ENCODE peak calls at places on chromosomes 2 and 18, in five cellular contexts. M is psoas muscle; L is HCT116; N is CD4-positive, alpha-beta T cell; A is right lobe of liver. K is an unnamed sample. For H3K9me3, the result is how much of the 10 kb centered on the place peaks cover.

GRCh38 chr2:109268916-109269315 is 139.9 kb downstream of the SH3RF3 start:
- DNase-seq in M (no peak), L (no peak), A (no peak), N (no peak), K (no peak)

GRCh38 chr18:56678836-56679565 is 27.8 kb downstream of the WDR7 start:
- DNase-seq in L (no peak), A (no peak), M (no peak), N (no peak), K (no peak)

GRCh38 chr2:54810236-54810635 is 86.8 kb downstream of the EML6 start:
- DNase-seq in N (no peak), M (no peak), A (no peak), L (no peak), K (no peak)

GRCh38 chr2:164032995-164033394 is 297.2 kb upstream of the FIGN start:
- DNase-seq in N (no peak), L (no peak), A (no peak), M (no peak), K (no peak)

GRCh38 chr2:155733091-155733870 is 599.2 kb downstream of the NR4A2 start:
- DNase-seq in A (no peak), L (no peak), M (no peak), N (no peak), K (no peak)

GRCh38 chr18:2236232-2236631 is 335.1 kb downstream of the METTL4 start:
- DNase-seq in L (no peak), A (no peak), N (no peak), M (no peak), K (no peak)

GRCh38 chr2:193580176-193580950 is 1385.6 kb upstream of the TMEFF2 start:
- DNase-seq in A (no peak), N (no peak), M (no peak), L (no peak), K (no peak)

GRCh38 chr2:11699686-11700670 is 30.0 kb upstream of the NTSR2 start:
- DNase-seq in L (no peak), N (no peak), A (no peak), M (no peak), K (no peak)

GRCh38 chr18:53416985-53417384 is 807.5 kb downstream of the MBD2 start:
- DNase-seq in L (no peak), A (no peak), M (no peak), N (no peak), K (no peak)

GRCh38 chr2:233063269-233063975 is 3.3 kb downstream of the INPP5D start:
- DNase-seq in L (no peak), A (peak), N (no peak), M (no peak), K (no peak)

GRCh38 chr18:23912356-23912755 is 102.2 kb upstream of the TTC39C start:
- DNase-seq in M (no peak), A (no peak), N (no peak), L (no peak), K (no peak)

GRCh38 chr2:89833780-89834117 is 1142.3 kb downstream of the RPIA start:
- DNase-seq in M (no peak), A (no peak), N (no peak), L (no peak), K (no peak)

GRCh38 chr2:113253453-113253852 is 25.3 kb downstream of the PAX8 start:
- DNase-seq in N (no peak), A (no peak), L (no peak), M (no peak), K (no peak)

GRCh38 chr2:128315122-128315828 is 3.4 kb downstream of the HS6ST1 start:
- DNase-seq in L (no peak), A (no peak), N (no peak), M (peak), K (peak)

GRCh38 chr18:65606551-65607130 is 144.2 kb upstream of the CDH7 start:
- DNase-seq in M (no peak), L (no peak), N (no peak), A (no peak), K (no peak)

GRCh38 chr2:3628241-3628679 is 29.7 kb upstream of the ALLC start:
- DNase-seq in M (peak), A (no peak), N (no peak), L (no peak), K (no peak)

GRCh38 chr2:39215545-39215944 is 28.2 kb downstream of the CDKL4 start:
- DNase-seq in A (no peak), M (no peak), L (no peak), N (no peak), K (no peak)

GRCh38 chr18:22189431-22189830 is 20.0 kb downstream of the GATA6 start:
- DNase-seq in M (no peak), L (no peak), N (no peak), A (no peak), K (no peak)

GRCh38 chr18:33584845-33585775 is 7.1 kb downstream of the ASXL3 start:
- DNase-seq in M (no peak), N (no peak), L (no peak), A (no peak), K (no peak)

GRCh38 chr2:16552202-16552601 is 113.4 kb downstream of the CYRIA start:
- DNase-seq in L (no peak), A (no peak), M (no peak), N (no peak), K (no peak)

GRCh38 chr2:166360906-166361305 is 14.8 kb downstream of the SCN9A start:
- DNase-seq in N (no peak), L (no peak), A (no peak), M (no peak), K (no peak)

GRCh38 chr2:166365239-166365638 is 10.5 kb downstream of the SCN9A start:
- DNase-seq in M (no peak), L (no peak), A (no peak), N (no peak), K (no peak)

GRCh38 chr2:166360426-166360825 is 15.3 kb downstream of the SCN9A start:
- DNase-seq in A (no peak), M (no peak), L (no peak), N (no peak), K (no peak)

GRCh38 chr2:166364476-166365161 is 11.1 kb downstream of the SCN9A start:
- DNase-seq in A (no peak), N (no peak), L (no peak), M (no peak), K (no peak)

DNA sequence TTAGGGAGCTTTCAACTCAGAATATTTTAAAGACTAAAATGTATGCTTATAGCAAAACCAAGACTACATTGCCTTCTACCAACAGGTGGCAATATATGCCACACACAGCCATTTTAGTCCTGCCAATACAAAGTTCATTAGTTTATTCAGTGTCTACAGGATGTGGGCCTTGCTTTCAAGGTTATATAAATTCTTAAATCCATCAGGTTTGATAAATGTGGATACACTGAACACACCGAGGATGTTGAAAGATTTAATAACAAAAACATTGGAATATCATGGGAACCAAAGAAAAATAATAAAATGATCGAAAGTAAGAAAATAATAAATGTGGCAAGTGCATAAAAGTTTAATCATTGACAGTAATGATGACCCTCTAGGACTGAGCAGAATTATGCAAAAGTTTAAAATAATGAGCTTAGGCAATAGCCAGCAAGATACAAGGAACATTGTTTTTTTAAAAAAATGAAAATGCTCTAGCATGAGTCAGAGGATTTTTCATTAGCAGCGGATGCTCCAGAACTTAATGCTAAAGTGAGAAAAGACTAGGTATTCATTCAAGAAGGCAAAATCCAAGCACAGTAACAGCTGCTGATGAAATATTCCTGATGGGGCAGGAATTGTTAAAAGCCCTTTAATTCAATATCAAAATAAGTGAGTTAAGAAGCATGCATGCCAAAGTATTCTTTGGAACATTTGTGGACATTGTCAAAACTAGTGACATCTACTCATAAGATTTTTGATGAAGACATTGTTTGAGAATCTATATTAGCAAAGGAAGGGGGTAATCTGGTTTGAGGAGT is 14.2 kb downstream of the SCN9A start:
- DNase-seq in M (no peak), A (no peak), N (no peak), L (peak), K (no peak)
- TF ChIP-seq CTCF in M (peak), A (peak), N (no peak), L (peak), K (peak)

GRCh38 chr2:119772767-119773166 is 13.0 kb downstream of the PTPN4 start:
- DNase-seq in L (no peak), A (no peak), N (no peak), M (no peak), K (no peak)

GRCh38 chr2:119775102-119775501 is 15.4 kb downstream of the PTPN4 start:
- DNase-seq in L (no peak), M (no peak), N (no peak), A (no peak), K (no peak)

GRCh38 chr2:119769645-119770044 is 9.9 kb downstream of the PTPN4 start:
- DNase-seq in A (no peak), N (no peak), M (no peak), L (no peak), K (no peak)

GRCh38 chr2:119771331-119771730 is 11.6 kb downstream of the PTPN4 start:
- DNase-seq in L (no peak), A (no peak), N (no peak), M (no peak), K (no peak)

GRCh38 chr2:119772128-119772527 is 12.4 kb downstream of the PTPN4 start:
- DNase-seq in M (no peak), N (no peak), A (no peak), L (no peak), K (no peak)
- H3K9me3 ChIP-seq in M (under half), N (under half), A (under half), L (under half), K (under half)

GRCh38 chr2:72887032-72887835 is at the start of gene SPR:
- DNase-seq in L (peak), A (peak), N (peak), M (peak), K (peak)
- TF ChIP-seq CTCF in L (no peak), A (peak), N (no peak), M (no peak), K (peak)

GRCh38 chr2:88686320-88686719 is 5.2 kb upstream of the RPIA start:
- DNase-seq in M (no peak), A (no peak), L (no peak), N (no peak), K (no peak)
- H3K9me3 ChIP-seq in M (under half), A (under half), L (under half), N (under half), K (under half)